ENCODE peak calls at places on chromosomes 16 and 17, in seven cellular contexts. Y is foreskin fibroblast, A is activated gamma-delta T cell treated with Interleukin-2 at 50 U/mL for 16 hours, R is sigmoid colon, U is RPMI7951, O is LHCN-M2, D is Right ventricle myocardium inferior. S is an unnamed sample.

GRCh38 chr16:86935323-86935669 is 356.9 kb downstream of the FOXL1 start:
- DNase-seq in U (no peak), D (no peak), O (no peak), Y (no peak), A (no peak), R (no peak), S (no peak)

GRCh38 chr16:23286131-23286532 is 16.0 kb upstream of the SCNN1B start:
- DNase-seq in Y (peak), U (peak), D (no peak), A (no peak), R (no peak), O (peak), S (no peak)

GRCh38 chr17:44308865-44309264 is 464 bp downstream of the RUNDC3A start:
- DNase-seq in R (no peak), A (no peak), U (no peak), O (no peak), Y (no peak), D (no peak), S (no peak)

GRCh38 chr16:57265850-57266530 is 18.5 kb downstream of the PLLP start:
- DNase-seq in U (peak), O (no peak), Y (no peak), A (no peak), D (peak), R (no peak), S (peak)

GRCh38 chr16:63745456-63745855 is 1376.4 kb downstream of the CDH11 start:
- DNase-seq in D (no peak), A (no peak), O (no peak), R (no peak), Y (no peak), U (no peak), S (no peak)

GRCh38 chr16:9337262-9338032 is 246.0 kb downstream of the HAPSTR1 start:
- DNase-seq in A (no peak), R (no peak), Y (no peak), D (no peak), U (no peak), O (no peak), S (no peak)

GRCh38 chr16:88955906-88956305 is 21.1 kb downstream of the CBFA2T3 start:
- DNase-seq in U (no peak), A (no peak), O (no peak), R (no peak), Y (no peak), D (peak), S (no peak)

GRCh38 chr17:28648698-28649097 is 3.7 kb upstream of the BLTP2 start:
- DNase-seq in Y (no peak), R (no peak), D (no peak), O (no peak), U (no peak), A (no peak), S (no peak)

GRCh38 chr17:19727466-19728113 is 11.2 kb upstream of the SLC47A2 start:
- DNase-seq in Y (peak), A (no peak), D (no peak), R (peak), U (peak), O (peak), S (no peak)

GRCh38 chr17:44900894-44901293 is 1.6 kb upstream of the EFTUD2 start:
- DNase-seq in R (peak), O (peak), U (peak), A (no peak), D (no peak), Y (peak), S (peak)

GRCh38 chr16:35200662-35201061 is 1741.2 kb downstream of the TP53TG3F start:
- DNase-seq in D (no peak), R (no peak), O (no peak), Y (no peak), A (no peak), U (no peak), S (no peak)

GRCh38 chr16:28981517-28981916 is 3.3 kb upstream of the LAT start:
- DNase-seq in D (no peak), A (no peak), O (peak), U (peak), R (no peak), Y (no peak), S (no peak)